ENCODE peak calls at places on chromosomes 7 and 10, in four cellular contexts. One of them, this sample, is unnamed.

GRCh38 chr7:141097430-141097829 is 23.6 kb downstream of the TMEM178B start:
- DNase-seq in progenitor cell of endocrine pancreas: peak; percentile 13
- DNase-seq in AG10803: no peak
- DNase-seq in NCI-H345: no peak
- DNase-seq in this sample: no peak

GRCh38 chr7:79055722-79056415 is 397.6 kb downstream of the MAGI2 start:
- DNase-seq in progenitor cell of endocrine pancreas: no peak
- DNase-seq in AG10803: no peak
- DNase-seq in NCI-H345: no peak
- DNase-seq in this sample: no peak

GRCh38 chr10:29377333-29377961 is 88.6 kb downstream of the LYZL1 start:
- DNase-seq in progenitor cell of endocrine pancreas: no peak
- DNase-seq in AG10803: peak; percentile 34
- DNase-seq in NCI-H345: no peak
- DNase-seq in this sample: peak; percentile 7

GRCh38 chr10:102113261-102113955 is 6.8 kb downstream of the LDB1 start:
- DNase-seq in progenitor cell of endocrine pancreas: no peak
- DNase-seq in AG10803: no peak
- DNase-seq in NCI-H345: no peak
- DNase-seq in this sample: no peak

GRCh38 chr10:77104459-77104980 is 533.1 kb downstream of the KCNMA1 start:
- DNase-seq in progenitor cell of endocrine pancreas: no peak
- DNase-seq in AG10803: peak; percentile 80
- DNase-seq in NCI-H345: no peak
- DNase-seq in this sample: peak; percentile 90

GRCh38 chr7:127751723-127752448 is 99.9 kb downstream of the SND1 start:
- DNase-seq in progenitor cell of endocrine pancreas: no peak
- DNase-seq in AG10803: peak; percentile 45
- DNase-seq in NCI-H345: peak; percentile 19
- DNase-seq in this sample: no peak

GRCh38 chr7:46115410-46115809 is 194.3 kb upstream of the IGFBP3 start:
- DNase-seq in progenitor cell of endocrine pancreas: no peak
- DNase-seq in AG10803: no peak
- DNase-seq in NCI-H345: no peak
- DNase-seq in this sample: no peak

GRCh38 chr7:28240466-28240865 is 59.9 kb upstream of the JAZF1 start:
- DNase-seq in progenitor cell of endocrine pancreas: no peak
- DNase-seq in AG10803: no peak
- DNase-seq in NCI-H345: no peak
- DNase-seq in this sample: no peak

GRCh38 chr10:90319188-90319914 is 538.5 kb downstream of the HTR7 start:
- DNase-seq in progenitor cell of endocrine pancreas: no peak
- DNase-seq in AG10803: peak; percentile 43
- DNase-seq in NCI-H345: peak; percentile 40
- DNase-seq in this sample: no peak

GRCh38 chr7:139773372-139773771 is 4.4 kb downstream of the HIPK2 start:
- DNase-seq in progenitor cell of endocrine pancreas: no peak
- DNase-seq in AG10803: no peak
- DNase-seq in NCI-H345: no peak
- DNase-seq in this sample: no peak

GRCh38 chr7:2530076-2530967 is 10.7 kb downstream of the LFNG start:
- DNase-seq in progenitor cell of endocrine pancreas: no peak
- DNase-seq in AG10803: no peak
- DNase-seq in NCI-H345: peak; percentile 67
- DNase-seq in this sample: no peak

GRCh38 chr7:32290015-32290414 is 200.2 kb downstream of the LSM5 start:
- DNase-seq in progenitor cell of endocrine pancreas: no peak
- DNase-seq in AG10803: no peak
- DNase-seq in NCI-H345: peak; percentile 1
- DNase-seq in this sample: no peak

GRCh38 chr7:27753863-27754262 is 13.9 kb downstream of the TAX1BP1 start:
- DNase-seq in progenitor cell of endocrine pancreas: no peak
- DNase-seq in AG10803: no peak
- DNase-seq in NCI-H345: no peak
- DNase-seq in this sample: no peak

GRCh38 chr10:35000936-35001335 is 89.2 kb downstream of the CUL2 start:
- DNase-seq in progenitor cell of endocrine pancreas: no peak
- DNase-seq in AG10803: peak; percentile 51
- DNase-seq in NCI-H345: no peak
- DNase-seq in this sample: no peak

GRCh38 chr7:116687801-116688201 is 15.8 kb downstream of the MET start:
- DNase-seq in progenitor cell of endocrine pancreas: no peak
- DNase-seq in AG10803: peak; percentile 69
- DNase-seq in NCI-H345: no peak
- DNase-seq in this sample: no peak

GRCh38 chr7:95798401-95798930 is 26.1 kb downstream of the DYNC1I1 start:
- DNase-seq in progenitor cell of endocrine pancreas: no peak
- DNase-seq in AG10803: no peak
- DNase-seq in NCI-H345: peak; percentile 75
- DNase-seq in this sample: no peak

GRCh38 chr7:55308186-55308929 is 56.8 kb upstream of the LANCL2 start:
- DNase-seq in progenitor cell of endocrine pancreas: no peak
- DNase-seq in AG10803: peak; percentile 95
- DNase-seq in NCI-H345: no peak
- DNase-seq in this sample: peak; percentile 27

GRCh38 chr7:32142649-32143048 is 72.4 kb upstream of the PDE1C start:
- DNase-seq in progenitor cell of endocrine pancreas: no peak
- DNase-seq in AG10803: peak; percentile 76
- DNase-seq in NCI-H345: no peak
- DNase-seq in this sample: no peak

GRCh38 chr7:50411333-50412028 is 38.7 kb downstream of the FIGNL1 start:
- DNase-seq in progenitor cell of endocrine pancreas: no peak
- DNase-seq in AG10803: no peak
- DNase-seq in NCI-H345: no peak
- DNase-seq in this sample: no peak

GRCh38 chr7:134075799-134076198 is 51.3 kb upstream of the LRGUK start:
- DNase-seq in progenitor cell of endocrine pancreas: no peak
- DNase-seq in AG10803: no peak
- DNase-seq in NCI-H345: no peak
- DNase-seq in this sample: no peak

GRCh38 chr7:45331563-45331962 is 174.0 kb downstream of the RAMP3 start:
- DNase-seq in progenitor cell of endocrine pancreas: no peak
- DNase-seq in AG10803: no peak
- DNase-seq in NCI-H345: no peak
- DNase-seq in this sample: no peak

GRCh38 chr7:131011976-131012375 is 278.0 kb upstream of the KLF14 start:
- DNase-seq in progenitor cell of endocrine pancreas: no peak
- DNase-seq in AG10803: peak; percentile 95
- DNase-seq in NCI-H345: no peak
- DNase-seq in this sample: no peak

GRCh38 chr7:156088115-156088514 is 275.9 kb upstream of the SHH start:
- DNase-seq in progenitor cell of endocrine pancreas: no peak
- DNase-seq in AG10803: no peak
- DNase-seq in NCI-H345: no peak
- DNase-seq in this sample: no peak

GRCh38 chr10:50991496-50992355 is 82.6 kb upstream of the PRKG1 start:
- DNase-seq in progenitor cell of endocrine pancreas: peak; percentile 14
- DNase-seq in AG10803: peak; percentile 78
- DNase-seq in NCI-H345: peak; percentile 3
- DNase-seq in this sample: no peak

GRCh38 chr10:75639726-75640125 is 208.3 kb downstream of the LRMDA start:
- DNase-seq in progenitor cell of endocrine pancreas: no peak
- DNase-seq in AG10803: no peak
- DNase-seq in NCI-H345: no peak
- DNase-seq in this sample: no peak

GRCh38 chr7:139914861-139915300 is 85.8 kb downstream of the TBXAS1 start:
- DNase-seq in progenitor cell of endocrine pancreas: no peak
- DNase-seq in AG10803: no peak
- DNase-seq in NCI-H345: no peak
- DNase-seq in this sample: no peak

GRCh38 chr7:90579181-90579688 is 16.9 kb upstream of the CDK14 start:
- DNase-seq in progenitor cell of endocrine pancreas: no peak
- DNase-seq in AG10803: peak; percentile 95
- DNase-seq in NCI-H345: no peak
- DNase-seq in this sample: no peak

GRCh38 chr7:130887182-130888016 is 153.4 kb upstream of the KLF14 start:
- DNase-seq in progenitor cell of endocrine pancreas: no peak
- DNase-seq in AG10803: peak; percentile 88
- DNase-seq in NCI-H345: no peak
- DNase-seq in this sample: no peak

GRCh38 chr10:58104419-58104818 is 163.3 kb downstream of the IPMK start:
- DNase-seq in progenitor cell of endocrine pancreas: no peak
- DNase-seq in AG10803: peak; percentile 32
- DNase-seq in NCI-H345: no peak
- DNase-seq in this sample: no peak

GRCh38 chr7:55185941-55186609 is 167.3 kb downstream of the EGFR start:
- DNase-seq in progenitor cell of endocrine pancreas: no peak
- DNase-seq in AG10803: peak; percentile 82
- DNase-seq in NCI-H345: no peak
- DNase-seq in this sample: peak; percentile 63